ENCODE peak calls at places on chromosomes 13 and 19, in six cellular contexts. U is mucosa of descending colon; L is CD8-positive, alpha-beta T cell; Z is left ventricle myocardium inferior; J is AML-193; Y is GM04504. V is an unnamed sample.

GRCh38 chr19:49132974-49133609 is 13.7 kb downstream of the PPFIA3 start:
- DNase-seq in L (no peak), J (no peak), U (peak; percentile 83), Y (no peak), Z (peak; percentile 57), V (no peak)

GRCh38 chr19:45954132-45954531 is 19.5 kb downstream of the NOVA2 start:
- DNase-seq in U (no peak), L (no peak), Z (no peak), Y (no peak), J (no peak), V (no peak)

GRCh38 chr13:75478659-75479058 is 3.3 kb downstream of the TBC1D4 start:
- DNase-seq in Y (no peak), Z (no peak), L (no peak), U (no peak), J (no peak), V (no peak)

GRCh38 chr19:14375055-14375581 is 6.1 kb upstream of the ADGRE5 start:
- DNase-seq in L (no peak), Z (peak; percentile 44), U (peak; percentile 56), J (peak; percentile 90), Y (no peak), V (peak; percentile 85)

GRCh38 chr19:35320285-35320706 is 8.7 kb upstream of the CD22 start:
- DNase-seq in Z (no peak), J (no peak), L (no peak), U (no peak), Y (no peak), V (no peak)

GRCh38 chr13:67139551-67139950 is 90.6 kb downstream of the PCDH9 start:
- DNase-seq in Z (no peak), Y (no peak), L (no peak), J (no peak), U (no peak), V (no peak)

GRCh38 chr19:480016-480855 is 16.1 kb upstream of the MADCAM1 start:
- DNase-seq in Z (peak; percentile 88), Y (no peak), U (peak; percentile 80), J (no peak), L (peak; percentile 33), V (peak; percentile 90)

GRCh38 chr19:9406798-9407352 is 28.5 kb downstream of the ZNF266 start:
- DNase-seq in J (no peak), Z (peak; percentile 84), U (peak; percentile 60), Y (peak; percentile 69), L (peak; percentile 42), V (peak; percentile 85)

GRCh38 chr19:11435833-11436313 is 438 bp downstream of the PRKCSH start:
- DNase-seq in Z (no peak), U (peak; percentile 63), J (no peak), Y (no peak), L (no peak), V (peak; percentile 67)

GRCh38 chr13:110371550-110372465 is 64.7 kb downstream of the COL4A2 start:
- DNase-seq in Y (no peak), J (no peak), U (no peak), Z (no peak), L (no peak), V (no peak)

GRCh38 chr13:40528881-40529280 is 137.6 kb downstream of the FOXO1 start:
- DNase-seq in J (no peak), Z (no peak), U (no peak), L (no peak), Y (no peak), V (no peak)

GRCh38 chr19:927707-928401 is 2.0 kb downstream of the ARID3A start:
- DNase-seq in J (no peak), L (no peak), U (no peak), Y (no peak), Z (no peak), V (no peak)

GRCh38 chr13:81987159-81987558 is 1646.2 kb upstream of the SPRY2 start:
- DNase-seq in Y (no peak), L (no peak), Z (no peak), J (no peak), U (no peak), V (no peak)

V was measured in Right ventricle myocardium inferior.